ENCODE peak calls at places on chromosome 22, in four cellular contexts. A is SK-N-SH, H is HepG2, Q is K562. X is an unnamed sample.

GRCh38 chr22:19019029-19019678 is 83.1 kb upstream of the PRODH start:
- DNase-seq in H (no peak), A (no peak), Q (no peak), X (no peak)

GRCh38 chr22:41925783-41926460 is 684 bp downstream of the TNFRSF13C start:
- DNase-seq in A (peak; percentile 70), H (peak; percentile 45), Q (peak; percentile 78), X (no peak)

GRCh38 chr22:46009730-46010129 is 32.8 kb upstream of the WNT7B start:
- DNase-seq in A (no peak), H (no peak), Q (no peak), X (no peak)

GRCh38 chr22:38745676-38746460 is 9.9 kb downstream of the SUN2 start:
- DNase-seq in H (no peak), Q (no peak), A (no peak), X (no peak)

GRCh38 chr22:46613606-46613997 is 6.6 kb upstream of the GRAMD4 start:
- DNase-seq in A (no peak), Q (no peak), H (no peak), X (peak; percentile 28)

GRCh38 chr22:16608931-16609330 is 16.3 kb upstream of the CCT8L2 start:
- DNase-seq in H (no peak), Q (peak; percentile 56), A (no peak), X (no peak)

GRCh38 chr22:48937032-48937639 is 890.5 kb downstream of the BRD1 start:
- DNase-seq in A (no peak), H (no peak), Q (no peak), X (no peak)

GRCh38 chr22:38981005-38981658 is 1.0 kb upstream of the APOBEC3B start:
- DNase-seq in Q (peak; percentile 61), A (no peak), H (peak; percentile 67), X (no peak)

GRCh38 chr22:49418341-49418894 is 409.3 kb downstream of the BRD1 start:
- DNase-seq in Q (no peak), H (no peak), A (no peak), X (no peak)

GRCh38 chr22:41471606-41472005 is 2.7 kb downstream of the ACO2 start:
- DNase-seq in H (no peak), A (no peak), Q (no peak), X (no peak)

GRCh38 chr22:46122511-46122971 is 27.8 kb upstream of the PPARA start:
- DNase-seq in Q (peak; percentile 84), A (peak; percentile 95), H (peak; percentile 37), X (no peak)

GRCh38 chr22:28328751-28329150 is 350.9 kb downstream of the TTC28 start:
- DNase-seq in Q (no peak), A (no peak), H (no peak), X (no peak)

GRCh38 chr22:28332410-28332809 is 347.2 kb downstream of the TTC28 start:
- DNase-seq in A (no peak), H (no peak), Q (no peak), X (no peak)

GRCh38 chr22:28333106-28333505 is 346.5 kb downstream of the TTC28 start:
- DNase-seq in A (no peak), H (no peak), Q (no peak), X (no peak)

GRCh38 chr22:28329582-28330073 is 350.0 kb downstream of the TTC28 start:
- DNase-seq in A (no peak), Q (no peak), H (no peak), X (no peak)
- TF ChIP-seq FOXM1 in A (no peak), Q (no peak), H (no peak), X (no peak)

DNA sequence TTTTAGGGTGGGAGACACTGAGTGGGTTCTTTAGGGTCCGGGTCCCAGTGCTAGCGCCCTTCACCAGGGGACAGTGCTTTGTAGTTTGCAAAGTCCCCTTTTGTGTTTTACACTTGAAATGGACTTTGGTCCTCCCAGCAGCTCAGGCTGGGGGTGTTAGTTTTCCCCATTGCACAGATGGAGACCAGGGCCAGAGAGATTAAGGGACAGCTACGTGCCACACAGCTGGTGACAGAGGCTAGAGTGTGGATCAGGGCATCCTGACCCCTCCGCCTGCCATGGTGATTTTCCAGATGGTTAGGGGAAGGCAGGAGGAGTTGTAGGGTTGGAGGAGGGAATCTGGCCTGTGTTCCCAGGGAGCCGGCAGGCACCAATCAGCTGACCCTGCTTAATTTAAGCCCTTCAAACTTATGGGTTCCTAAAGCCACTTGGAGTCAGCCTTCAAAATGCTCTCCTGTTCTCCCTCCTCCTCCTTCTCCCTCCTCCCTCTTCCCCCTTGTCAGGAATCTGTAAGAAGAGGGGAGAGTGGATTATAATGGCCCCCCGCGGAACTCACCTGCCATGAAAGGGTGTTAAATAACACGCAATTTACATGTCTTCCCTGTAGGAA is 22.5 kb upstream of the MPPED1 start:
- DNase-seq in Q (no peak), A (no peak), H (peak; percentile 51), X (no peak)
- TF ChIP-seq REST in Q (no peak), A (no peak), H (no peak), X (no peak)

GRCh38 chr22:23180301-23180892 is at the start of gene BCR:
- DNase-seq in A (peak; percentile 95), H (no peak), Q (peak; percentile 100), X (no peak)

GRCh38 chr22:23182289-23183106 is 2.2 kb downstream of the BCR start:
- DNase-seq in H (no peak), A (no peak), Q (peak; percentile 91), X (peak; percentile 32)

GRCh38 chr22:23183107-23183698 is 2.9 kb downstream of the BCR start:
- DNase-seq in A (peak; percentile 80), Q (peak; percentile 92), H (peak; percentile 47), X (no peak)

GRCh38 chr22:23180893-23181762 is 819 bp downstream of the BCR start:
- DNase-seq in Q (peak; percentile 97), H (no peak), A (peak; percentile 62), X (no peak)

GRCh38 chr22:23181763-23182288 is 1.5 kb downstream of the BCR start:
- DNase-seq in Q (no peak), H (no peak), A (no peak), X (no peak)
- TF ChIP-seq FOXM1 in Q (no peak), H (no peak), A (no peak), X (no peak)

GRCh38 chr22:37396488-37397084 is 30.7 kb downstream of the ELFN2 start:
- DNase-seq in H (no peak), A (peak; percentile 77), Q (no peak), X (no peak)
- TF ChIP-seq REST in H (no peak), A (no peak), Q (no peak), X (no peak)

GRCh38 chr22:31537019-31537535 is 40.7 kb downstream of the SFI1 start:
- DNase-seq in H (no peak), A (no peak), Q (no peak), X (peak; percentile 79)
- TF ChIP-seq FOXM1 in H (no peak), A (no peak), Q (no peak), X (peak; percentile 94)

GRCh38 chr22:21455334-21456089 is 11.7 kb upstream of the TMEM191C start:
- DNase-seq in A (no peak), Q (no peak), H (no peak), X (no peak)
- TF ChIP-seq REST in A (no peak), Q (no peak), H (no peak), X (no peak)

DNA sequence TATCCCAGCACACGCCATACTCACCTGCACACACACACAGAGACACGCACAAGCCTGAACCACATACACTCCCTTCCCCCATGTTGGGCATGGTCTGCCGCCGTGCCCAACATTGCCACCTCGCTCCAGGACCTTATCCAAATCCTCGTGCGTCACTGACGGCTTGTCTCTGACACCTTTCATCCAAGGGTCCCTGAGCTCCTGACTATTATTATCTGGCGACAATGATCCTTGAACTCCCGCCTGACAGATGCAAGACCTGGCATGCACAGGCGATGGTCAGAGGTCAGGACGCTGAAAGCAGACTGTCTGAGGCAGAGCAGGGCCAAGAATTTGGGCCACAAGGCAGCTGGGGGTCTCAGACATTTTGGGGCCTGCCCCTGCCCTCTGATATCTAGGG is 4.2 kb downstream of the MB start:
- DNase-seq in H (no peak), A (no peak), Q (no peak), X (no peak)
- TF ChIP-seq FOXM1 in H (no peak), A (no peak), Q (no peak), X (no peak)

DNA sequence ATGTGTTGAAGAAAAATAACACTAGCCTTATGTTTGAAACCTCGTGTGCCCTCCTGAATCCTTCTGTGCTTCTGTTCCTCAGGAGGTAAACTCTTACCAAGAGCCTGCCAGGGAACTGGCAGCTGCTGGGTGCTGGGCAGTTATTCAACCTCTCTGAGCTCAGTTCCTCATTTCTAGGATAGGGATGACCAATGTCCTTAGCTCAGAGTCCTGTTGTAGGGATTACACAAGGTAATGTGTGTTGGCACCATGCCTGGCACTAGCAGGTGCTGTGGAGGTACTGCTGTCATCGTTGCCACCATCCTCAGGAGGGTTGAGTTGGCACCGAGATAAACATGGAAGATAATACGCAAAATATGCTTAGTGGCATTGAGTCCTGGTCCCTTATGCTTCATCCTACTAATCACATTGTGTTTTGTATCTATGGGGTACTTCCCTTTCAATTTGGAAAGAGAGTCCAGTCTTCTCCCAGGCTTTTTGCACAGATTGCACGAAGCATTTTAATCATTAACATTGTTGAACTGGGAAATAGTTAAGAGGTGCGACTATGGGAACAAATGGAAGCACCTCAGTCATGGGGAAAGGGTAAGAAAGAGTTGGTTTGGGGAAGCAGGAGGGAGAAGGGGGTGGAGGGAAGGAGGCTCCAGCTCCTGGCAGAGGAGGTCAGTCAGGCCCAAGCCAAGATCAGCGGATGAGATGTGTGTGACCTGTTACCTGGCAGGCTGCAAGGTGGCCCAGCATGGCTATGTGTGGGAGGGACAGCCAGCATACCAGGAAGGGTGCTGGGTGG is 56.7 kb downstream of the CABIN1 start:
- DNase-seq in H (no peak), A (no peak), Q (no peak), X (no peak)
- TF ChIP-seq REST in H (no peak), A (no peak), Q (no peak), X (no peak)

DNA sequence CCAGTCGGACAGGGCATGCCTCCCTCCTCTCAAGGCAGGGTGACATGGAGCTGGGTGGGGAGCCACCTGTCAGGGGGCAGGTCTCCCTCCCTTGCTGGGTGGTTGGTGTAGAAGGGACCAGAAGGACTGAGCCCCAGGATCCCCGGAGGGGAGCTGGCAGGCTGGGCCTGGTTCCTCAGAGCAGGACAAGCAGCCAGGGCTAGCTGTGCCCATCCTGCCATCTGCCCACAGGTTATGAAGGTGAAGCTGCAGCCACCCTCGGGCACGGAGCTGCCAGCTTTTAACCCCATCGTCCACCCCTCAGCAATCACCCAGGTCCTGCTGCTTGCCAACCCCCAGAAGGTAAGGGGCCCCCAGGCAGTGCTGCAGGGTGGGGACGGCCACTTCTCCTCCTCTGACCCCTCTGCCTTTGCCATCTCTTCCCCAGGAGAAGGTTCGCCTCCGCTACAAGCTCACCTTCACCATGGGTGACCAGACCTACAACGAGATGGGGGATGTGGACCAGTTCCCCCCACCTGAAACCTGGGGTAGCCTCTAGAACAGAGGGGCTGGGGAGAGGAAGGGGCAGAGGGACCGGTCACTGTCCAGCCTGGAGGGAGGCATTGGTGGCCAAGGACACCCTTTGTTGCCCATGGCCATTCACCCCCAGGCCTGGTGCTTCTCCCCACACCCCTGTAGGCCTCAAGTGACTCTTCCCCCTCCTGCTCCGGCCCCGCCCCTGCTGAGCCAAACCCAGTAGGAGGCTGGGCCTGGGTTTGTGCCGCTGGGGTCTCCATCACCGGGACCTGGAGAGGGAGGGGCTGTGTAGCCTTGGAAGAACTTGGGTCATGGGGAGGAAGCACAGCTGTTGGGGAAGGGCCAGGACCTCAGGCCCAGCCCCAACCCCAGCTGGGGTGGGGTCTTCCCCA is 7.0 kb upstream of the SH3BP1 start:
- DNase-seq in Q (no peak), H (no peak), A (no peak), X (no peak)
- TF ChIP-seq FOXM1 in Q (no peak), H (no peak), A (no peak), X (no peak)

X was measured in GM12878.